ENCODE peak calls at places on chromosome 16, in five cellular contexts. One of them, this sample, is unnamed. For H3K4me1, the result is how much of the 10 kb centered on the place peaks cover.

GRCh38 chr16:13453938-13454553 is 465.9 kb upstream of the ERCC4 start:
- DNase-seq in H9: no peak
- DNase-seq in IMR-90: no peak
- DNase-seq in mesenchymal stem cell: no peak
- DNase-seq in H1: no peak
- DNase-seq in this sample: peak

GRCh38 chr16:81995651-81996050 is 15.6 kb downstream of the SDR42E1 start:
- DNase-seq in IMR-90: peak
- DNase-seq in H1: no peak
- DNase-seq in mesenchymal stem cell: peak
- DNase-seq in H9: no peak
- DNase-seq in this sample: no peak

GRCh38 chr16:29806096-29806579 is at the start of gene MAZ:
- DNase-seq in H9: no peak
- DNase-seq in IMR-90: peak
- DNase-seq in H1: no peak
- DNase-seq in mesenchymal stem cell: no peak
- DNase-seq in this sample: no peak

GRCh38 chr16:12964466-12964865 is 63.1 kb downstream of the SHISA9 start:
- DNase-seq in H9: no peak
- DNase-seq in IMR-90: no peak
- DNase-seq in mesenchymal stem cell: no peak
- DNase-seq in H1: no peak
- DNase-seq in this sample: no peak

GRCh38 chr16:83187404-83187803 is 560.6 kb downstream of the CDH13 start:
- DNase-seq in mesenchymal stem cell: peak
- DNase-seq in H1: no peak
- DNase-seq in H9: no peak
- DNase-seq in IMR-90: peak
- DNase-seq in this sample: no peak

GRCh38 chr16:70160388-70160787 is 13.2 kb upstream of the CLEC18C start:
- DNase-seq in H9: no peak
- DNase-seq in H1: no peak
- DNase-seq in mesenchymal stem cell: no peak
- DNase-seq in IMR-90: no peak
- DNase-seq in this sample: no peak

GRCh38 chr16:88681709-88682451 is 4.4 kb downstream of the SNAI3 start:
- DNase-seq in IMR-90: peak
- DNase-seq in H9: no peak
- DNase-seq in H1: no peak
- DNase-seq in mesenchymal stem cell: no peak
- DNase-seq in this sample: no peak

GRCh38 chr16:67936124-67936875 is at the start of gene PSMB10:
- DNase-seq in H9: no peak
- DNase-seq in mesenchymal stem cell: peak
- DNase-seq in H1: no peak
- DNase-seq in IMR-90: peak
- DNase-seq in this sample: peak

GRCh38 chr16:70725024-70725911 is 39.4 kb upstream of the MTSS2 start:
- DNase-seq in H1: no peak
- DNase-seq in H9: no peak
- DNase-seq in IMR-90: no peak
- DNase-seq in mesenchymal stem cell: no peak
- DNase-seq in this sample: no peak

GRCh38 chr16:20897253-20897896 is 2.8 kb downstream of the DCUN1D3 start:
- DNase-seq in H9: no peak
- DNase-seq in H1: no peak
- DNase-seq in IMR-90: peak
- DNase-seq in mesenchymal stem cell: peak
- DNase-seq in this sample: no peak

GRCh38 chr16:66510711-66511614 is 39.0 kb downstream of the TK2 start:
- DNase-seq in IMR-90: no peak
- DNase-seq in H9: no peak
- DNase-seq in H1: no peak
- DNase-seq in mesenchymal stem cell: no peak
- DNase-seq in this sample: no peak

GRCh38 chr16:47037746-47038458 is 64.4 kb upstream of the DNAJA2 start:
- DNase-seq in H1: no peak
- DNase-seq in mesenchymal stem cell: peak
- DNase-seq in H9: peak
- DNase-seq in IMR-90: peak
- DNase-seq in this sample: peak

GRCh38 chr16:69477546-69477945 is 53.1 kb downstream of the CYB5B start:
- DNase-seq in IMR-90: peak
- DNase-seq in H1: no peak
- DNase-seq in mesenchymal stem cell: peak
- DNase-seq in H9: no peak
- DNase-seq in this sample: no peak

GRCh38 chr16:72666267-72666666 is 381.7 kb downstream of the ZFHX3 start:
- DNase-seq in IMR-90: peak
- DNase-seq in mesenchymal stem cell: peak
- DNase-seq in H1: no peak
- DNase-seq in H9: no peak
- DNase-seq in this sample: no peak

GRCh38 chr16:48101069-48101674 is 54.6 kb downstream of the ABCC12 start:
- DNase-seq in H9: no peak
- DNase-seq in H1: no peak
- DNase-seq in IMR-90: no peak
- DNase-seq in mesenchymal stem cell: no peak
- DNase-seq in this sample: no peak

GRCh38 chr16:78122774-78123315 is 23.4 kb downstream of the WWOX start:
- DNase-seq in H1: no peak
- DNase-seq in mesenchymal stem cell: peak
- DNase-seq in H9: no peak
- DNase-seq in IMR-90: peak
- DNase-seq in this sample: peak

GRCh38 chr16:89307421-89307805 is 89.9 kb downstream of the ZNF778 start:
- DNase-seq in H9: no peak
- DNase-seq in IMR-90: no peak
- DNase-seq in H1: no peak
- DNase-seq in mesenchymal stem cell: no peak
- DNase-seq in this sample: no peak

GRCh38 chr16:60558936-60559335 is 1477.3 kb downstream of the CDH8 start:
- DNase-seq in mesenchymal stem cell: no peak
- DNase-seq in H9: no peak
- DNase-seq in IMR-90: no peak
- DNase-seq in H1: no peak
- DNase-seq in this sample: no peak

GRCh38 chr16:60564588-60564987 is 1471.7 kb downstream of the CDH8 start:
- DNase-seq in H9: no peak
- DNase-seq in IMR-90: no peak
- DNase-seq in H1: no peak
- DNase-seq in mesenchymal stem cell: no peak
- DNase-seq in this sample: no peak
- H4K91ac ChIP-seq in H9: no peak
- H4K91ac ChIP-seq in IMR-90: no peak
- H4K91ac ChIP-seq in H1: no peak
- H4K91ac ChIP-seq in mesenchymal stem cell: no peak
- H4K91ac ChIP-seq in this sample: no peak

GRCh38 chr16:4616047-4616811 is 1.5 kb upstream of the UBALD1 start:
- DNase-seq in H9: peak
- DNase-seq in H1: peak
- DNase-seq in mesenchymal stem cell: peak
- DNase-seq in IMR-90: peak
- DNase-seq in this sample: peak
- H3K4me1 ChIP-seq in H9: under half
- H3K4me1 ChIP-seq in H1: under half
- H3K4me1 ChIP-seq in mesenchymal stem cell: under half
- H3K4me1 ChIP-seq in IMR-90: under half
- H3K4me1 ChIP-seq in this sample: under half

GRCh38 chr16:25143898-25144297 is 32.4 kb downstream of the LCMT1 start:
- DNase-seq in IMR-90: no peak
- DNase-seq in H9: peak
- DNase-seq in H1: no peak
- DNase-seq in mesenchymal stem cell: no peak
- DNase-seq in this sample: no peak

GRCh38 chr16:25151996-25152395 is 40.5 kb downstream of the LCMT1 start:
- DNase-seq in IMR-90: peak
- DNase-seq in H1: no peak
- DNase-seq in H9: no peak
- DNase-seq in mesenchymal stem cell: peak
- DNase-seq in this sample: no peak

DNA sequence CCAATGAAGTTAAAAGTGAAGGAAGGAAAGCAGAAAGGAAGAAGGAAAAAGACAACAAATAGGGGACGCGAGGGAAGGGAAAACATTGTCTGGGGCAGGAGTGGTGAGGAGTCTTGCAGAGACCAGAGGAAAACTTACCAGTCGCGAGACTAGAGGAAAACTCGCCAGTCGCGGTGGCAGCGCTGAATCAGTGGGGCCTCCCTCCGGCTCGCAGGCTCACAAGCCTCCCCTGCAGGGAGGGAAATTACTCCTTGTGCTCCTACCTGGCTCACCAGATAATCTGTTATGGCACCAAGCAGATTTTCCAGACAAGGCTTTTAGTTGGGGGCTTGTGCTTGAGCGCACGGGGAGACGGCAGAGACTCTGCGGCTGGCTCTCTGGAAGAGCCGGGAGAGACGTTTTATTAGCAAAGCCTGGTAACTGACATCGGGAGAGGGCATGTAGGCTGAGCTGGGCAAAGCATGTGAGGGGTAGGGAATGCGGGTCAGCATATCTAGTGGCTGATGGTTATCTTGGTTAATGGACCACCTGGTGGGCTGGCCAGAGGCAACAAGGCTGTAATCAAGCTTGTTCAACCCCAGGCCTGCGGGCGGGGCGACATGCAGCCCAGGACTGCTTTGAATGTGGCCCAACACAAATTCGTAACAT is 37.1 kb downstream of the LCMT1 start:
- DNase-seq in mesenchymal stem cell: no peak
- DNase-seq in H9: peak
- DNase-seq in IMR-90: no peak
- DNase-seq in H1: peak
- DNase-seq in this sample: no peak
- H2BK15ac ChIP-seq in mesenchymal stem cell: no peak
- H2BK15ac ChIP-seq in H9: no peak
- H2BK15ac ChIP-seq in IMR-90: no peak
- H2BK15ac ChIP-seq in H1: no peak
- H2BK15ac ChIP-seq in this sample: no peak

GRCh38 chr16:57657228-57657627 is 10.9 kb upstream of the ADGRG3 start:
- DNase-seq in mesenchymal stem cell: no peak
- DNase-seq in IMR-90: no peak
- DNase-seq in H9: no peak
- DNase-seq in H1: no peak
- DNase-seq in this sample: no peak
- H4K91ac ChIP-seq in mesenchymal stem cell: no peak
- H4K91ac ChIP-seq in IMR-90: no peak
- H4K91ac ChIP-seq in H9: no peak
- H4K91ac ChIP-seq in H1: no peak
- H4K91ac ChIP-seq in this sample: no peak

GRCh38 chr16:85610446-85611204 is 2.5 kb upstream of the GSE1 start:
- DNase-seq in H9: peak
- DNase-seq in mesenchymal stem cell: peak
- DNase-seq in IMR-90: peak
- DNase-seq in H1: peak
- DNase-seq in this sample: peak
- H3K4me1 ChIP-seq in H9: under half
- H3K4me1 ChIP-seq in mesenchymal stem cell: half or more
- H3K4me1 ChIP-seq in IMR-90: under half
- H3K4me1 ChIP-seq in H1: under half
- H3K4me1 ChIP-seq in this sample: half or more

GRCh38 chr16:10282367-10282766 is 100.1 kb upstream of the GRIN2A start:
- DNase-seq in mesenchymal stem cell: no peak
- DNase-seq in H9: no peak
- DNase-seq in H1: no peak
- DNase-seq in IMR-90: no peak
- DNase-seq in this sample: no peak
- H2BK15ac ChIP-seq in mesenchymal stem cell: no peak
- H2BK15ac ChIP-seq in H9: no peak
- H2BK15ac ChIP-seq in H1: no peak
- H2BK15ac ChIP-seq in IMR-90: no peak
- H2BK15ac ChIP-seq in this sample: no peak

GRCh38 chr16:51150894-51151320 is at the start of gene SALL1:
- DNase-seq in IMR-90: no peak
- DNase-seq in H1: no peak
- DNase-seq in mesenchymal stem cell: peak
- DNase-seq in H9: no peak
- DNase-seq in this sample: no peak
- H4K91ac ChIP-seq in IMR-90: peak
- H4K91ac ChIP-seq in H1: peak
- H4K91ac ChIP-seq in mesenchymal stem cell: peak
- H4K91ac ChIP-seq in H9: no peak
- H4K91ac ChIP-seq in this sample: no peak

GRCh38 chr16:3814755-3815154 is 65.8 kb downstream of the CREBBP start:
- DNase-seq in IMR-90: no peak
- DNase-seq in H9: no peak
- DNase-seq in mesenchymal stem cell: no peak
- DNase-seq in H1: no peak
- DNase-seq in this sample: no peak

GRCh38 chr16:3816326-3816725 is 64.2 kb downstream of the CREBBP start:
- DNase-seq in H1: no peak
- DNase-seq in H9: no peak
- DNase-seq in IMR-90: no peak
- DNase-seq in mesenchymal stem cell: no peak
- DNase-seq in this sample: peak

GRCh38 chr16:3810198-3810664 is 70.3 kb downstream of the CREBBP start:
- DNase-seq in H9: no peak
- DNase-seq in H1: no peak
- DNase-seq in IMR-90: no peak
- DNase-seq in mesenchymal stem cell: no peak
- DNase-seq in this sample: no peak

GRCh38 chr16:3810818-3811217 is 69.7 kb downstream of the CREBBP start:
- DNase-seq in IMR-90: no peak
- DNase-seq in mesenchymal stem cell: no peak
- DNase-seq in H9: no peak
- DNase-seq in H1: no peak
- DNase-seq in this sample: no peak

GRCh38 chr16:3812469-3813172 is 67.9 kb downstream of the CREBBP start:
- DNase-seq in H1: no peak
- DNase-seq in H9: no peak
- DNase-seq in mesenchymal stem cell: no peak
- DNase-seq in IMR-90: no peak
- DNase-seq in this sample: no peak
- H3K4me1 ChIP-seq in H1: under half
- H3K4me1 ChIP-seq in H9: under half
- H3K4me1 ChIP-seq in mesenchymal stem cell: under half
- H3K4me1 ChIP-seq in IMR-90: under half
- H3K4me1 ChIP-seq in this sample: under half

This sample was measured in neuronal stem cell.